ENCODE peak calls at places on chromosomes 6 and 20, in four cellular contexts. One of them, this sample, is unnamed.

GRCh38 chr6:157689875-157690274 is 133.2 kb upstream of the SNX9 start:
- DNase-seq in hepatocyte: no peak
- DNase-seq in DMS53: no peak
- DNase-seq in body of pancreas: no peak
- DNase-seq in this sample: no peak

GRCh38 chr6:164861964-164862363 is 447.4 kb downstream of the C6orf118 start:
- DNase-seq in hepatocyte: no peak
- DNase-seq in DMS53: no peak
- DNase-seq in body of pancreas: no peak
- DNase-seq in this sample: no peak

GRCh38 chr6:112640895-112641294 is 293.8 kb downstream of the RFPL4B start:
- DNase-seq in hepatocyte: no peak
- DNase-seq in DMS53: no peak
- DNase-seq in body of pancreas: no peak
- DNase-seq in this sample: no peak

GRCh38 chr6:20630617-20631448 is 96.6 kb downstream of the CDKAL1 start:
- DNase-seq in hepatocyte: no peak
- DNase-seq in DMS53: peak; percentile 97
- DNase-seq in body of pancreas: no peak
- DNase-seq in this sample: peak; percentile 88

GRCh38 chr20:37364013-37364926 is 18.3 kb downstream of the SRC start:
- DNase-seq in hepatocyte: no peak
- DNase-seq in DMS53: no peak
- DNase-seq in body of pancreas: no peak
- DNase-seq in this sample: no peak

GRCh38 chr6:167571550-167571949 is 246.7 kb downstream of the TTLL2 start:
- DNase-seq in hepatocyte: no peak
- DNase-seq in DMS53: no peak
- DNase-seq in body of pancreas: no peak
- DNase-seq in this sample: no peak

GRCh38 chr6:154995241-154996162 is at the start of gene TIAM2:
- DNase-seq in hepatocyte: peak; percentile 68
- DNase-seq in DMS53: peak; percentile 19
- DNase-seq in body of pancreas: no peak
- DNase-seq in this sample: no peak

GRCh38 chr20:9989066-9989724 is 45.6 kb upstream of the ANKEF1 start:
- DNase-seq in hepatocyte: no peak
- DNase-seq in DMS53: no peak
- DNase-seq in body of pancreas: no peak
- DNase-seq in this sample: no peak

GRCh38 chr6:37987008-37987407 is 167.5 kb downstream of the ZFAND3 start:
- DNase-seq in hepatocyte: peak; percentile 6
- DNase-seq in DMS53: no peak
- DNase-seq in body of pancreas: no peak
- DNase-seq in this sample: no peak

GRCh38 chr6:2226775-2227174 is 18.6 kb downstream of the GMDS start:
- DNase-seq in hepatocyte: no peak
- DNase-seq in DMS53: no peak
- DNase-seq in body of pancreas: no peak
- DNase-seq in this sample: peak; percentile 51

GRCh38 chr20:32433311-32434021 is 75.3 kb downstream of the ASXL1 start:
- DNase-seq in hepatocyte: peak; percentile 6
- DNase-seq in DMS53: no peak
- DNase-seq in body of pancreas: no peak
- DNase-seq in this sample: no peak

This sample was measured in HepG2.